ENCODE peak calls at places on chromosomes 6 and 20, in four cellular contexts. T is tibial nerve; K is CD8-positive, alpha-beta T cell; E is B cell. Y is an unnamed sample.

GRCh38 chr6:144340541-144341371 is 55.6 kb downstream of the UTRN start:
- DNase-seq in T (no peak), K (no peak), E (no peak), Y (no peak)

GRCh38 chr6:36198986-36199385 is 2.4 kb downstream of the BRPF3 start:
- DNase-seq in T (no peak), K (no peak), E (no peak), Y (no peak)

GRCh38 chr6:1325471-1326309 is 13.8 kb downstream of the FOXQ1 start:
- DNase-seq in T (no peak), K (no peak), E (no peak), Y (no peak)

GRCh38 chr6:18118330-18118729 is 4.1 kb downstream of the NHLRC1 start:
- DNase-seq in T (no peak), K (no peak), E (no peak), Y (no peak)

GRCh38 chr6:105879902-105880547 is 206.1 kb upstream of the PRDM1 start:
- DNase-seq in T (peak; percentile 41), K (no peak), E (peak; percentile 68), Y (no peak)

GRCh38 chr20:10961651-10962288 is 288.0 kb upstream of the JAG1 start:
- DNase-seq in T (no peak), K (no peak), E (no peak), Y (no peak)

GRCh38 chr6:97925504-97925903 is 642.5 kb upstream of the MMS22L start:
- DNase-seq in T (no peak), K (no peak), E (no peak), Y (no peak)

GRCh38 chr6:79468116-79468515 is 69.1 kb downstream of the LCA5 start:
- DNase-seq in T (no peak), K (no peak), E (no peak), Y (no peak)

GRCh38 chr20:21048841-21049273 is 57.3 kb downstream of the LINC00237 start:
- DNase-seq in T (no peak), K (peak; percentile 52), E (peak; percentile 42), Y (peak; percentile 71)

GRCh38 chr20:37295001-37295400 is 5.5 kb downstream of the MANBAL start:
- DNase-seq in T (no peak), K (no peak), E (no peak), Y (no peak)

GRCh38 chr20:24672181-24672880 is 202.9 kb downstream of the SYNDIG1 start:
- DNase-seq in T (no peak), K (no peak), E (no peak), Y (no peak)

GRCh38 chr6:69768664-69769063 is 28.1 kb downstream of the LMBRD1 start:
- DNase-seq in T (no peak), K (no peak), E (no peak), Y (no peak)

GRCh38 chr20:57922701-57923100 is 212.9 kb upstream of the PMEPA1 start:
- DNase-seq in T (no peak), K (no peak), E (no peak), Y (no peak)

GRCh38 chr20:10673831-10674683 is at the start of gene JAG1:
- DNase-seq in T (peak; percentile 95), K (peak; percentile 51), E (no peak), Y (peak; percentile 93)

GRCh38 chr6:139881728-139882211 is 507.3 kb upstream of the CITED2 start:
- DNase-seq in T (peak; percentile 19), K (no peak), E (no peak), Y (peak; percentile 43)

GRCh38 chr6:30981942-30982772 is 1.4 kb upstream of the MUC21 start:
- DNase-seq in T (peak; percentile 22), K (no peak), E (no peak), Y (no peak)

GRCh38 chr6:86937219-86938079 is at the start of gene HTR1E:
- DNase-seq in T (peak; percentile 11), K (no peak), E (no peak), Y (peak; percentile 60)

GRCh38 chr20:45095753-45096371 is 5.1 kb downstream of the KCNS1 start:
- DNase-seq in T (peak; percentile 77), K (peak; percentile 62), E (peak; percentile 67), Y (peak; percentile 69)

GRCh38 chr6:122184260-122184934 is 215.1 kb upstream of the HSF2 start:
- DNase-seq in T (no peak), K (no peak), E (no peak), Y (no peak)

GRCh38 chr20:64036346-64037198 is 590 bp downstream of the C20orf204 start:
- DNase-seq in T (no peak), K (no peak), E (no peak), Y (no peak)

GRCh38 chr20:16411361-16411760 is 161.9 kb downstream of the KIF16B start:
- DNase-seq in T (no peak), K (no peak), E (no peak), Y (no peak)

GRCh38 chr6:52403627-52404026 is 16.5 kb upstream of the EFHC1 start:
- DNase-seq in T (no peak), K (no peak), E (no peak), Y (no peak)

GRCh38 chr6:118784641-118785164 is 109.2 kb upstream of the ASF1A start:
- DNase-seq in T (no peak), K (no peak), E (no peak), Y (no peak)

GRCh38 chr6:107740496-107741190 is 83.5 kb downstream of the SCML4 start:
- DNase-seq in T (no peak), K (peak; percentile 39), E (no peak), Y (no peak)

GRCh38 chr6:106728296-106728870 is 99.0 kb downstream of the QRSL1 start:
- DNase-seq in T (no peak), K (no peak), E (no peak), Y (no peak)

GRCh38 chr6:125301435-125302391 is at the start of gene HDDC2:
- DNase-seq in T (peak; percentile 35), K (peak; percentile 44), E (peak; percentile 52), Y (peak; percentile 78)

GRCh38 chr6:80289727-80290126 is 183.3 kb downstream of the BCKDHB start:
- DNase-seq in T (no peak), K (no peak), E (no peak), Y (no peak)

GRCh38 chr6:80605165-80605989 is 498.9 kb downstream of the BCKDHB start:
- DNase-seq in T (peak; percentile 16), K (no peak), E (no peak), Y (no peak)

GRCh38 chr6:30883743-30884520 is at the start of gene DDR1:
- DNase-seq in T (no peak), K (peak; percentile 54), E (peak; percentile 52), Y (peak; percentile 84)

GRCh38 chr6:35228483-35228882 is 14.7 kb downstream of the SCUBE3 start:
- DNase-seq in T (no peak), K (no peak), E (no peak), Y (no peak)

GRCh38 chr20:50278684-50279531 is 88.3 kb downstream of the CEBPB start:
- DNase-seq in T (peak; percentile 73), K (no peak), E (no peak), Y (no peak)
- TF ChIP-seq CTCF in T (peak; percentile 67), K (no peak), E (no peak), Y (no peak)

DNA sequence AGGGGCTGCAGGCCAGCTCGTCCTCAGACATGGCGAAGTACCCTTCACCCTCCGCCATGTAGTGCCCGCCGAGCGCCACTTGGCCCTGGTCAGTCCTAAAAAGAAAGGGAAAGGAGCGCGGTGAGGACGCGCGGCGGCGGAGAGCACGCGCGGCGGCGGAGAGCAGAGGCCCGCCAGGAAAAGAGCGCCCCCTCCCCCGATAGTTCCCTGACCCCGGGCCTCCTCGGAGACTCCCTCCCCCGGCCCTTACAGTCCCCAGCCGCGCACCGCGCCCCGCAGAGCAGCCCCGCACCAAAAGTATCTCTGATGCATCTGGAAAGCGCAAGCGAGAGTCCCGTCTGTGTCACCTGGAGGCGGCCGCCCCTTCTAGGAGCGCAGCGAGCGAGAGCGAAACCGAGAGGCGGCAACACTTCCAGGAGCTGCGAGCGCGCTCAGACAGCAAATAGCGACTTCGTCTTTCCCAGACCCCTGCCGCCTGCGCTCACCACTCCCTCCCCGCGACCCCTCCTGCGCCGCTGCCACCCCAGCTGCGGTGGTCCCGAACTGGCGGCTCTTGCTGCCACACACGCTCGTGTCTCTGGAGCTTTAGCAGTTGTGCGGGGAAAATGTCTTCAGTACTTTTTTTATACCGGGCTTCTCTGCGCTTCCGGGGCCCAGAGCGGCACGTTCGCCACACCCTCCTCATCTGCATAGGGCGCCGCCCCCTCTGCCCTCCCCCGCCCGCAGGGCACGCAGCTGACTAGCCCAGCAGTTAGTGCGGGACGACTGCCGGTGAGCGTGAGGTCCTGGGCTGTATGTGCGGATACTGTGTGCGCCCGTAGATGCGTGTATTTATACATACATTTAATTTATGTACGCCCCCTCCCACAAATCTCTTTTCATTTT is at the start of gene TENT5A:
- DNase-seq in T (peak; percentile 93), K (peak; percentile 85), E (peak; percentile 89), Y (peak; percentile 85)
- TF ChIP-seq CTCF in T (no peak), K (no peak), E (peak; percentile 33), Y (no peak)

DNA sequence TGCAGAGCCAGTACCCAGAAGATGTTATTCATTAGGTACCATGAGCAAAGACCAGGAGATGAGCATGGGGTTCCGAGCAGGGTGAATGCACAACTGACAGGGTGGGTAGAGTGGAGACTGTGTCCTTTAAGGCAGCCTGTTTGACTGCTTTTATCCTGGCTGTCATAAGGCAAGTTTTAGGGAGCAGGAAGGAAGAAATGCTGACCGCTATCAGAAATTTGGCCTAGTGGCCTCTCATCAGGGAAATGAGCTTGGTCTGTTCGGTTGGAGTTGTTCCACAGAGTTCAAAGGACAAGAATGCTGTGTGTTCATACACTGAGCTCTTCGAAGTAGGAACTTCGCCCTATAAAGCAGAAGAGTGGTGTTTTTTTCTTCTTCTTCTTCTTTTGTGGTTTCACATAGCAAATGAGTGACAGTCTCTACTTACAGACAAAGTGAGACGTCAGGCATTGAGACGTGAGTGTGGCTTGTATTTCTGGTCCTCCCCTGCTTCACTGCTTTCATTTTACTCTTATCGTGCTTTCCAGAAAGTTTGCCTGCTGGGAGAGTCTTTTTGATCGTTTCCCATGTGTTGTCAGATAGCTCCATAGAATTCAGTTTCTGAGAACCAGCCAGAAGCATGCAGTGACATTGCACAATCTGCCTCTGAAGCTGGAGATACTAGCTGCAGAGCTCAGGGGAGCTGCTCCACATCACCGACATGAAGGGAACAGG is at the start of gene CASS4:
- DNase-seq in T (peak; percentile 30), K (peak; percentile 45), E (peak; percentile 49), Y (peak; percentile 41)
- TF ChIP-seq CTCF in T (no peak), K (no peak), E (no peak), Y (no peak)

DNA sequence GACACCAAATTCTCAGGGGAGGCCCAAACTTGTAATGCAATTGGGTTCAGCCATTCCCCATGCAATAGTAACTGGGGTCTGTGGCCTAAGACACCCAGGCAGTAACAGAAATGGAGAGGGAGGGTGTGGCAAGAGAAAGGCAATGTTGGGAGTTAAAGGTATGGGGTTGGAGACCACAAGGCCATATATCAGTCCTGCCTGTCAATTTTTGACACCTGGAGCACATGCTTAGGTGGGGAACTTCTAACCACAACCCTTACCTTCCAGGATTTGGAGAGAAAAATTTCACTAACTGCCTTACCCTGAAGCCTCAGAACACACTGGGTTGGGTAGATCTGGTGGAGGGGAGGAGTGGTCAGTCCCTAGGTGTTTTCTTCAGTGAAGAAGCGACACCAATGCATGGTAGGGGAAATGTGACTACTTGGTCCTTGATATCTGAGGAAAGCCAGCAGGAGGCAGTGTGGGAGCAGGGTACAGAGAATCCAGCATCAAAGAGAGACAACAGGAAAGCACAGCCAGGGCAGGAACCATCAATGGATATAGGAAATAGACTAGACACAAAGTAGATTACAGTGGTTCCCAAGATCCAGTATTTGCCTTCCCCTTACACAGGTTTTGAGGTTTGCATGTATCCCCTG is 6.8 kb upstream of the USP49 start:
- DNase-seq in T (peak; percentile 10), K (peak; percentile 55), E (no peak), Y (peak; percentile 30)
- TF ChIP-seq CTCF in T (no peak), K (peak; percentile 42), E (peak; percentile 26), Y (peak; percentile 22)

GRCh38 chr20:32918751-32919150 is 60.0 kb downstream of the EFCAB8 start:
- DNase-seq in T (no peak), K (no peak), E (no peak), Y (no peak)
- TF ChIP-seq CTCF in T (no peak), K (no peak), E (no peak), Y (no peak)